ENCODE peak calls at places on chromosomes 2 and 18, in four cellular contexts. D is choroid plexus epithelial cell, S is fibroblast of lung, A is H1. P is an unnamed sample.

GRCh38 chr2:176419591-176420071 is 150.4 kb downstream of the MTX2 start:
- DNase-seq in D (peak), S (peak), A (no peak), P (peak)

GRCh38 chr2:108315408-108316193 is 26.9 kb downstream of the SULT1C2 start:
- DNase-seq in D (no peak), S (no peak), A (no peak), P (peak)

GRCh38 chr2:186848873-186849578 is at the start of gene ZSWIM2:
- DNase-seq in D (peak), S (peak), A (peak), P (peak)

GRCh38 chr18:2237706-2238105 is 333.6 kb downstream of the METTL4 start:
- DNase-seq in D (no peak), S (no peak), A (no peak), P (no peak)

GRCh38 chr2:7044253-7045250 is 127.3 kb downstream of the RNF144A start:
- DNase-seq in D (peak), S (peak), A (peak), P (peak)

GRCh38 chr2:170587117-170587516 is 128.0 kb upstream of the SP5 start:
- DNase-seq in D (no peak), S (no peak), A (no peak), P (no peak)

GRCh38 chr2:170816499-170817246 is at the start of gene GAD1:
- DNase-seq in D (peak), S (peak), A (peak), P (peak)

GRCh38 chr18:36031903-36032302 is 35.5 kb downstream of the RPRD1A start:
- DNase-seq in D (no peak), S (no peak), A (no peak), P (no peak)

GRCh38 chr2:240640939-240641338 is 15.7 kb downstream of the GPR35 start:
- DNase-seq in D (peak), S (peak), A (peak), P (no peak)

GRCh38 chr2:144645055-144645778 is 125.3 kb upstream of the ZEB2 start:
- DNase-seq in D (peak), S (peak), A (no peak), P (no peak)

GRCh38 chr2:238380785-238381184 is 45.9 kb upstream of the ASB1 start:
- DNase-seq in D (peak), S (peak), A (no peak), P (peak)

GRCh38 chr2:216768908-216769401 is 73.6 kb upstream of the IGFBP5 start:
- DNase-seq in D (no peak), S (no peak), A (no peak), P (no peak)

GRCh38 chr2:216770050-216770449 is 74.7 kb upstream of the IGFBP5 start:
- DNase-seq in D (no peak), S (no peak), A (peak), P (no peak)

GRCh38 chr2:216761119-216761518 is 65.8 kb upstream of the IGFBP5 start:
- DNase-seq in D (no peak), S (no peak), A (no peak), P (no peak)

GRCh38 chr2:216761809-216762208 is 66.5 kb upstream of the IGFBP5 start:
- DNase-seq in D (no peak), S (no peak), A (peak), P (no peak)

GRCh38 chr2:216765810-216766259 is 70.5 kb upstream of the IGFBP5 start:
- DNase-seq in D (no peak), S (no peak), A (peak), P (no peak)
- TF ChIP-seq CTCF in D (no peak), S (no peak), A (peak), P (no peak)

GRCh38 chr2:118834440-118834810 is 13.0 kb downstream of the EN1 start:
- DNase-seq in D (no peak), S (no peak), A (no peak), P (no peak)
- H3K4me3 ChIP-seq in D (no peak), S (no peak), A (peak), P (no peak)

GRCh38 chr2:20106746-20107145 is 55.3 kb upstream of the LAPTM4A start:
- DNase-seq in D (peak), S (peak), A (peak), P (no peak)
- TF ChIP-seq CTCF in D (peak), S (peak), A (peak), P (peak)

GRCh38 chr18:45838302-45839070 is 13.0 kb downstream of the SIGLEC15 start:
- DNase-seq in D (no peak), S (no peak), A (no peak), P (no peak)

GRCh38 chr18:45839415-45840395 is 14.2 kb downstream of the SIGLEC15 start:
- DNase-seq in D (peak), S (peak), A (peak), P (peak)

GRCh38 chr18:45843019-45843418 is 17.5 kb downstream of the SIGLEC15 start:
- DNase-seq in D (no peak), S (no peak), A (no peak), P (no peak)

GRCh38 chr18:45841765-45842442 is 16.4 kb downstream of the SIGLEC15 start:
- DNase-seq in D (no peak), S (no peak), A (no peak), P (no peak)

GRCh38 chr18:45841060-45841764 is 15.7 kb downstream of the SIGLEC15 start:
- DNase-seq in D (no peak), S (no peak), A (no peak), P (no peak)
- H3K4me3 ChIP-seq in D (no peak), S (no peak), A (no peak), P (no peak)

GRCh38 chr2:122927217-122927616 is 1097.9 kb upstream of the CNTNAP5 start:
- DNase-seq in D (peak), S (no peak), A (peak), P (no peak)

GRCh38 chr2:122929347-122929746 is 1095.7 kb upstream of the CNTNAP5 start:
- DNase-seq in D (no peak), S (no peak), A (no peak), P (no peak)

DNA sequence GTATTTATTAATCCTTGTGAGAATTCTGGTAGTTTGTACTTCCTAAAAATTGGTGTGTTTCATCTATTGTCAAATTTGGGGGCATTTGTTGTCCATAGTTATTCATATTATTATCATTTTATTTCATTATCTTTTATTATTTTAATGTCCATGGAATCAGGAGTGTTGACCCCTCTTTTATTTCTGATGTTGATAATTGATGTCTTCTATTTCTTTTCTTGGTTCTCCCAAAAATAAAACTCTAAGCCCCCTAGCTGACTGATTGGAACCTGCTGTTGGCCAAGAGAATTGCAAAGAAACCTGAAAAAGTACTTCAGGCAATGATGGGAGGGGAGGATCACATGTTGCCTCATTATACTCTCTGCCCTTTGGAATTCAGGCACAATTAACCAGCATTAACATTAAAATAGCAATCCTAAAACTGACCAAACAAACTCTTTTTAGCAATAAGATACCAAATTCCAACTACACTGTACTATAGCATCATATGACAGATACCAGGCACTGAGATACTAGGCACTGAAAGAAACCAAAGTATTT is 1097.3 kb upstream of the CNTNAP5 start:
- DNase-seq in D (no peak), S (no peak), A (no peak), P (no peak)
- TF ChIP-seq CTCF in D (no peak), S (no peak), A (no peak), P (no peak)

GRCh38 chr2:166411473-166412230 is 35.9 kb upstream of the SCN9A start:
- DNase-seq in D (peak), S (peak), A (no peak), P (peak)
- H3K4me3 ChIP-seq in D (no peak), S (no peak), A (no peak), P (no peak)

GRCh38 chr2:84636080-84636971 is 120.0 kb downstream of the DNAH6 start:
- DNase-seq in D (no peak), S (no peak), A (no peak), P (no peak)

GRCh38 chr2:84628486-84628885 is 112.2 kb downstream of the DNAH6 start:
- DNase-seq in D (no peak), S (no peak), A (no peak), P (no peak)

GRCh38 chr2:84631985-84632384 is 115.7 kb downstream of the DNAH6 start:
- DNase-seq in D (no peak), S (no peak), A (no peak), P (no peak)

GRCh38 chr2:84629550-84629949 is 113.3 kb downstream of the DNAH6 start:
- DNase-seq in D (no peak), S (no peak), A (no peak), P (no peak)

DNA sequence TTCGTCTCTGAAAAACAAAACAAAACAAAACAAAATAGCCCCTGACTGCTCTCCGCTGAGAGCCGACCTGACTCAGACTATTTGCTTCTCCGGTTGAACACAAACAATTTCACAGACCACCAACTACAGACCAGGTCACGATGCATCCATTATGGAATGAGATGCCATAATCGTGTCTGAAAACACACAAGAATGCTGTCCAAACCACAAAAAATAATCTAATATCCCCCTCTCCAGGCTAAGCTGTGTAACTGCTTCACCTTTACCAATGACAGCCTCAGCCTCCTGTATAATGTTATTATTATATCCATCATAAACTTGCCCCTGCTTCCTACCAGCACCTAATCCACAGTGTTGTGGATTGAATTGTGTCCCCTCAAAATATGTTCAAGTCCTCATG is 114.7 kb downstream of the DNAH6 start:
- DNase-seq in D (peak), S (peak), A (no peak), P (peak)
- TF ChIP-seq CTCF in D (peak), S (peak), A (peak), P (peak)

DNA sequence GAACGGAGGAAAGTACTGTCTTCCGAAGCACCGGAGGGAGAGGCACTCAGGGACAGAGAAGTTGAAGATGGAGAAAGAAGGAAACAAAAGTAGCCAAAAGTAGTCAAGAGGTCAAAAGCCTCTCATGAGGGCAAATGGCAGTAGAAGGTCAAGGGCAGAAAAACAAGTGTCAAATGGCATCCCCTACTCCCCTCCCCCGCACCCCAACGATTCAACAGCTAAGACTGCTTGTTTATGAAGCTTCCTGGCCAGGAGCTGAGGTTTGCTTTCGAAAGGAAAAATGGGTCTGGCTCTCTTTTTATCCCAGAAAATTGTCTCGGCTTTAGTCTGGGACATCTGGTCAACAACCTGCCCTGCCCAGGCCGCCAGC is 2.1 kb upstream of the TBR1 start:
- DNase-seq in D (no peak), S (no peak), A (no peak), P (no peak)
- H3K4me3 ChIP-seq in D (peak), S (no peak), A (peak), P (peak)

DNA sequence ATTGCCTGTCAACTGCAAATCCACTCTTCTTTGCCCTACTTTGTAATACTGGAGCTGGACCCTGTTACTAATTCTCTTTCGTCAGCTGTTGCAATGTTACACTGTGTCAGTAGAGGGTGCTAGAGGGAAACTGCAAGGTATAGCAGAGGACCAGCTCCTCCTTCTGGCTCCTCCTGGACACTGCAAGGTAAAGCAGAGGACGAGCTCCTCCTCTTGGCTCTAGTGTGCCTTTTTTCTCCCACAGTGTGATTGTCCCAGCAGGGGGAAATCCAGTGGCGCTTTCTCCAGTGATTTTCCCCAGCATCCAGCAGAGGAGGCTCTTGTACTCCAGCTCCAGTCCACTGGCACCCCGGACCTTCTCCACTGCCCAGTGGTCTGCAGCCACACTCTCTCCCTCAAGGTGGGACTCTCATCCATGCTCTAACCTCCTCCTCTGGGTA is 95.6 kb downstream of the CAPN13 start:
- DNase-seq in D (peak), S (peak), A (peak), P (peak)
- TF ChIP-seq CTCF in D (peak), S (peak), A (peak), P (peak)

P was measured in bronchial epithelial cell.